ENCODE peak calls at places on chromosome 1, in five cellular contexts. W, V, Y, D and Z are unnamed samples.
A peak's percentile ranks its signal among the peaks of the same experiment; 100 is the strongest.

GRCh38 chr1:87399264-87399663 is 70.6 kb downstream of the LMO4 start:
- DNase-seq in W (no peak), V (no peak), Y (no peak), D (no peak), Z (no peak)

GRCh38 chr1:5551274-5551966 is 440.8 kb downstream of the NPHP4 start:
- DNase-seq in W (no peak), V (no peak), Y (no peak), D (no peak), Z (no peak)

GRCh38 chr1:31605908-31606427 is 11.5 kb upstream of the HCRTR1 start:
- DNase-seq in W (no peak), V (no peak), Y (peak; percentile 88), D (no peak), Z (peak; percentile 47)

GRCh38 chr1:241612533-241613505 is 27.4 kb downstream of the CHML start:
- DNase-seq in W (peak; percentile 87), V (no peak), Y (peak; percentile 97), D (no peak), Z (no peak)

GRCh38 chr1:221567859-221568507 is 173.9 kb downstream of the DUSP10 start:
- DNase-seq in W (no peak), V (no peak), Y (peak; percentile 33), D (no peak), Z (no peak)

GRCh38 chr1:33169290-33170055 is 12.4 kb downstream of the TRIM62 start:
- DNase-seq in W (no peak), V (no peak), Y (peak; percentile 35), D (no peak), Z (no peak)

GRCh38 chr1:172719694-172720138 is 60.8 kb downstream of the FASLG start:
- DNase-seq in W (peak; percentile 70), V (no peak), Y (peak; percentile 57), D (no peak), Z (no peak)

GRCh38 chr1:24481843-24482610 is 20.6 kb upstream of the RCAN3 start:
- DNase-seq in W (no peak), V (no peak), Y (no peak), D (no peak), Z (peak; percentile 55)

GRCh38 chr1:115976062-115976899 is at the start of gene SLC22A15:
- DNase-seq in W (no peak), V (peak; percentile 52), Y (no peak), D (no peak), Z (peak; percentile 61)

GRCh38 chr1:234631721-234632125 is 21.7 kb upstream of the IRF2BP2 start:
- DNase-seq in W (no peak), V (no peak), Y (peak; percentile 87), D (no peak), Z (no peak)

GRCh38 chr1:24541711-24542346 is 14.1 kb upstream of the NCMAP start:
- DNase-seq in W (peak; percentile 59), V (peak; percentile 50), Y (no peak), D (no peak), Z (peak; percentile 47)

GRCh38 chr1:60874703-60875102 is 207.7 kb upstream of the NFIA start:
- DNase-seq in W (no peak), V (no peak), Y (peak; percentile 16), D (no peak), Z (no peak)

GRCh38 chr1:148362141-148362929 is 120.8 kb downstream of the PPIAL4G start:
- DNase-seq in W (no peak), V (no peak), Y (peak; percentile 16), D (no peak), Z (peak; percentile 39)

GRCh38 chr1:236489710-236490377 is 33.9 kb upstream of the LGALS8 start:
- DNase-seq in W (peak; percentile 65), V (no peak), Y (peak; percentile 55), D (no peak), Z (no peak)

GRCh38 chr1:55310517-55310927 is 95.4 kb upstream of the USP24 start:
- DNase-seq in W (peak; percentile 81), V (no peak), Y (peak; percentile 100), D (no peak), Z (no peak)

GRCh38 chr1:111618081-111618480 is 1.5 kb upstream of the RAP1A start:
- DNase-seq in W (no peak), V (no peak), Y (no peak), D (no peak), Z (no peak)

GRCh38 chr1:245807306-245807705 is 652.5 kb downstream of the KIF26B start:
- DNase-seq in W (no peak), V (no peak), Y (no peak), D (no peak), Z (no peak)

GRCh38 chr1:209728466-209728865 is 23.8 kb downstream of the HSD11B1 start:
- DNase-seq in W (no peak), V (no peak), Y (no peak), D (no peak), Z (no peak)

GRCh38 chr1:213269829-213270228 is 218.8 kb downstream of the RPS6KC1 start:
- DNase-seq in W (no peak), V (no peak), Y (no peak), D (no peak), Z (no peak)

GRCh38 chr1:180542530-180543171 is 16.1 kb upstream of the OVAAL start:
- DNase-seq in W (no peak), V (no peak), Y (peak; percentile 43), D (no peak), Z (no peak)

GRCh38 chr1:241423541-241424479 is 66.8 kb upstream of the RGS7 start:
- DNase-seq in W (peak; percentile 26), V (no peak), Y (peak; percentile 63), D (no peak), Z (no peak)

GRCh38 chr1:210448293-210448892 is 119.7 kb downstream of the HHAT start:
- DNase-seq in W (peak; percentile 31), V (no peak), Y (peak; percentile 69), D (no peak), Z (no peak)

GRCh38 chr1:119160851-119161250 is 20.4 kb upstream of the WARS2 start:
- DNase-seq in W (no peak), V (no peak), Y (peak; percentile 73), D (no peak), Z (no peak)

GRCh38 chr1:228288536-228289238 is 80.8 kb downstream of the OBSCN start:
- DNase-seq in W (no peak), V (no peak), Y (no peak), D (no peak), Z (no peak)